ENCODE peak calls at places on chromosome X, in four cellular contexts. One of them, this sample, is unnamed.

GRCh38 chrX:104318330-104319009 is 63.7 kb upstream of the ESX1 start:
- DNase-seq in upper lobe of right lung: no peak
- DNase-seq in activated CD4-positive, alpha-beta T cell treated with anti-CD3 and anti-CD28 coated beads for 36 hours: no peak
- DNase-seq in omental fat pad: no peak
- DNase-seq in this sample: no peak

GRCh38 chrX:140157611-140158010 is 192.3 kb upstream of the CXorf66 start:
- DNase-seq in upper lobe of right lung: no peak
- DNase-seq in activated CD4-positive, alpha-beta T cell treated with anti-CD3 and anti-CD28 coated beads for 36 hours: no peak
- DNase-seq in omental fat pad: no peak
- DNase-seq in this sample: no peak

GRCh38 chrX:341541-342101 is 23.0 kb upstream of the GTPBP6 start:
- DNase-seq in upper lobe of right lung: peak
- DNase-seq in activated CD4-positive, alpha-beta T cell treated with anti-CD3 and anti-CD28 coated beads for 36 hours: no peak
- DNase-seq in omental fat pad: no peak
- DNase-seq in this sample: peak

GRCh38 chrX:38220024-38220935 is at the start of gene SRPX:
- DNase-seq in upper lobe of right lung: peak
- DNase-seq in activated CD4-positive, alpha-beta T cell treated with anti-CD3 and anti-CD28 coated beads for 36 hours: peak
- DNase-seq in omental fat pad: no peak
- DNase-seq in this sample: no peak

GRCh38 chrX:19152762-19153161 is 30.5 kb upstream of the ADGRG2 start:
- DNase-seq in upper lobe of right lung: no peak
- DNase-seq in activated CD4-positive, alpha-beta T cell treated with anti-CD3 and anti-CD28 coated beads for 36 hours: no peak
- DNase-seq in omental fat pad: no peak
- DNase-seq in this sample: no peak

GRCh38 chrX:71581210-71581609 is 3.0 kb downstream of the GCNA start:
- DNase-seq in upper lobe of right lung: no peak
- DNase-seq in activated CD4-positive, alpha-beta T cell treated with anti-CD3 and anti-CD28 coated beads for 36 hours: no peak
- DNase-seq in omental fat pad: no peak
- DNase-seq in this sample: no peak

GRCh38 chrX:107482046-107482445 is 32.6 kb downstream of the FRMPD3 start:
- DNase-seq in upper lobe of right lung: no peak
- DNase-seq in activated CD4-positive, alpha-beta T cell treated with anti-CD3 and anti-CD28 coated beads for 36 hours: no peak
- DNase-seq in omental fat pad: no peak
- DNase-seq in this sample: no peak

GRCh38 chrX:45344597-45344996 is 143.9 kb upstream of the DIPK2B start:
- DNase-seq in upper lobe of right lung: no peak
- DNase-seq in activated CD4-positive, alpha-beta T cell treated with anti-CD3 and anti-CD28 coated beads for 36 hours: no peak
- DNase-seq in omental fat pad: no peak
- DNase-seq in this sample: no peak

GRCh38 chrX:145532176-145532780 is 285.0 kb downstream of the SPANXN1 start:
- DNase-seq in upper lobe of right lung: no peak
- DNase-seq in activated CD4-positive, alpha-beta T cell treated with anti-CD3 and anti-CD28 coated beads for 36 hours: no peak
- DNase-seq in omental fat pad: no peak
- DNase-seq in this sample: no peak

GRCh38 chrX:3527811-3528210 is 181.4 kb upstream of the MXRA5 start:
- DNase-seq in upper lobe of right lung: no peak
- DNase-seq in activated CD4-positive, alpha-beta T cell treated with anti-CD3 and anti-CD28 coated beads for 36 hours: no peak
- DNase-seq in omental fat pad: no peak
- DNase-seq in this sample: no peak

GRCh38 chrX:19772759-19773623 is 114.4 kb downstream of the SH3KBP1 start:
- DNase-seq in upper lobe of right lung: no peak
- DNase-seq in activated CD4-positive, alpha-beta T cell treated with anti-CD3 and anti-CD28 coated beads for 36 hours: no peak
- DNase-seq in omental fat pad: no peak
- DNase-seq in this sample: no peak

GRCh38 chrX:120672841-120673530 is 43.1 kb upstream of the C1GALT1C1 start:
- DNase-seq in upper lobe of right lung: no peak
- DNase-seq in activated CD4-positive, alpha-beta T cell treated with anti-CD3 and anti-CD28 coated beads for 36 hours: no peak
- DNase-seq in omental fat pad: no peak
- DNase-seq in this sample: no peak

GRCh38 chrX:10011261-10011931 is 44.2 kb downstream of the CLDN34 start:
- DNase-seq in upper lobe of right lung: no peak
- DNase-seq in activated CD4-positive, alpha-beta T cell treated with anti-CD3 and anti-CD28 coated beads for 36 hours: peak
- DNase-seq in omental fat pad: no peak
- DNase-seq in this sample: no peak

GRCh38 chrX:15854080-15854655 is 445 bp downstream of the AP1S2 start:
- DNase-seq in upper lobe of right lung: peak
- DNase-seq in activated CD4-positive, alpha-beta T cell treated with anti-CD3 and anti-CD28 coated beads for 36 hours: peak
- DNase-seq in omental fat pad: peak
- DNase-seq in this sample: peak

GRCh38 chrX:72346306-72346949 is 40.7 kb upstream of the CITED1 start:
- DNase-seq in upper lobe of right lung: no peak
- DNase-seq in activated CD4-positive, alpha-beta T cell treated with anti-CD3 and anti-CD28 coated beads for 36 hours: no peak
- DNase-seq in omental fat pad: no peak
- DNase-seq in this sample: peak

GRCh38 chrX:69615323-69615722 is 590 bp upstream of the EDA start:
- DNase-seq in upper lobe of right lung: no peak
- DNase-seq in activated CD4-positive, alpha-beta T cell treated with anti-CD3 and anti-CD28 coated beads for 36 hours: no peak
- DNase-seq in omental fat pad: no peak
- DNase-seq in this sample: no peak